ENCODE peak calls at places on chromosome 15, in six cellular contexts. One of them, this sample, is unnamed.

GRCh38 chr15:101255066-101255415 is 3.2 kb upstream of the CHSY1 start:
- DNase-seq in endothelial cell: no peak
- DNase-seq in A172: no peak
- DNase-seq in mesothelial cell of epicardium: no peak
- DNase-seq in A549: no peak
- DNase-seq in AG04449: no peak
- DNase-seq in this sample: no peak

GRCh38 chr15:69607101-69607500 is 154.5 kb downstream of the RPLP1 start:
- DNase-seq in A172: no peak
- DNase-seq in mesothelial cell of epicardium: no peak
- DNase-seq in AG04449: no peak
- DNase-seq in A549: no peak
- DNase-seq in endothelial cell: no peak
- DNase-seq in this sample: no peak

GRCh38 chr15:72281713-72282112 is 9.4 kb upstream of the PARP6 start:
- DNase-seq in AG04449: no peak
- DNase-seq in A549: no peak
- DNase-seq in mesothelial cell of epicardium: no peak
- DNase-seq in A172: no peak
- DNase-seq in endothelial cell: no peak
- DNase-seq in this sample: no peak

GRCh38 chr15:34810455-34811146 is 15.3 kb upstream of the ACTC1 start:
- DNase-seq in AG04449: peak; percentile 98
- DNase-seq in A549: peak; percentile 85
- DNase-seq in mesothelial cell of epicardium: no peak
- DNase-seq in A172: peak; percentile 86
- DNase-seq in endothelial cell: no peak
- DNase-seq in this sample: peak; percentile 70

GRCh38 chr15:33882921-33883320 is 85.4 kb upstream of the CHRM5 start:
- DNase-seq in A172: no peak
- DNase-seq in A549: no peak
- DNase-seq in AG04449: no peak
- DNase-seq in mesothelial cell of epicardium: no peak
- DNase-seq in endothelial cell: no peak
- DNase-seq in this sample: no peak

GRCh38 chr15:63243776-63244175 is 33.6 kb upstream of the APH1B start:
- DNase-seq in mesothelial cell of epicardium: no peak
- DNase-seq in AG04449: no peak
- DNase-seq in A549: no peak
- DNase-seq in endothelial cell: no peak
- DNase-seq in A172: no peak
- DNase-seq in this sample: no peak

GRCh38 chr15:84725001-84725491 is 9.1 kb upstream of the SEC11A start:
- DNase-seq in A172: peak; percentile 68
- DNase-seq in mesothelial cell of epicardium: no peak
- DNase-seq in AG04449: no peak
- DNase-seq in endothelial cell: no peak
- DNase-seq in A549: no peak
- DNase-seq in this sample: no peak

GRCh38 chr15:74311734-74312444 is 55.6 kb downstream of the CYP11A1 start:
- DNase-seq in AG04449: no peak
- DNase-seq in mesothelial cell of epicardium: no peak
- DNase-seq in endothelial cell: peak; percentile 62
- DNase-seq in A172: no peak
- DNase-seq in A549: peak; percentile 34
- DNase-seq in this sample: peak; percentile 29

GRCh38 chr15:90585863-90586262 is 56.1 kb downstream of the CRTC3 start:
- DNase-seq in AG04449: peak; percentile 66
- DNase-seq in mesothelial cell of epicardium: no peak
- DNase-seq in A172: no peak
- DNase-seq in endothelial cell: no peak
- DNase-seq in A549: peak; percentile 54
- DNase-seq in this sample: no peak

GRCh38 chr15:37117030-37117429 is 16.7 kb upstream of the MEIS2 start:
- DNase-seq in AG04449: no peak
- DNase-seq in A549: no peak
- DNase-seq in endothelial cell: no peak
- DNase-seq in mesothelial cell of epicardium: no peak
- DNase-seq in A172: no peak
- DNase-seq in this sample: no peak

GRCh38 chr15:64610257-64610919 is 150.0 kb downstream of the ZNF609 start:
- DNase-seq in A172: no peak
- DNase-seq in A549: no peak
- DNase-seq in endothelial cell: no peak
- DNase-seq in AG04449: no peak
- DNase-seq in mesothelial cell of epicardium: no peak
- DNase-seq in this sample: no peak

GRCh38 chr15:78156653-78157052 is 7.5 kb downstream of the IDH3A start:
- DNase-seq in mesothelial cell of epicardium: no peak
- DNase-seq in endothelial cell: no peak
- DNase-seq in AG04449: no peak
- DNase-seq in A172: peak; percentile 19
- DNase-seq in A549: no peak
- DNase-seq in this sample: no peak

GRCh38 chr15:99123706-99124451 is 19.0 kb downstream of the SYNM start:
- DNase-seq in A172: peak; percentile 97
- DNase-seq in A549: peak; percentile 92
- DNase-seq in AG04449: peak; percentile 89
- DNase-seq in mesothelial cell of epicardium: peak; percentile 39
- DNase-seq in endothelial cell: peak; percentile 47
- DNase-seq in this sample: peak; percentile 90

GRCh38 chr15:64071931-64072765 is 21.5 kb downstream of the CIAO2A start:
- DNase-seq in AG04449: no peak
- DNase-seq in endothelial cell: no peak
- DNase-seq in A172: no peak
- DNase-seq in A549: peak; percentile 40
- DNase-seq in mesothelial cell of epicardium: no peak
- DNase-seq in this sample: no peak

GRCh38 chr15:77606142-77607034 is 26.3 kb downstream of the LINGO1 start:
- DNase-seq in A549: no peak
- DNase-seq in endothelial cell: no peak
- DNase-seq in A172: peak; percentile 27
- DNase-seq in mesothelial cell of epicardium: no peak
- DNase-seq in AG04449: no peak
- DNase-seq in this sample: no peak

GRCh38 chr15:77630956-77631789 is 1.5 kb downstream of the LINGO1 start:
- DNase-seq in mesothelial cell of epicardium: no peak
- DNase-seq in AG04449: no peak
- DNase-seq in endothelial cell: peak; percentile 44
- DNase-seq in A172: no peak
- DNase-seq in A549: peak; percentile 25
- DNase-seq in this sample: no peak

GRCh38 chr15:90530250-90531051 is 728 bp downstream of the CRTC3 start:
- DNase-seq in endothelial cell: peak; percentile 52
- DNase-seq in AG04449: no peak
- DNase-seq in mesothelial cell of epicardium: peak; percentile 40
- DNase-seq in A172: no peak
- DNase-seq in A549: peak; percentile 40
- DNase-seq in this sample: peak; percentile 56

GRCh38 chr15:44298878-44299277 is 10.4 kb downstream of the GOLM2 start:
- DNase-seq in endothelial cell: no peak
- DNase-seq in AG04449: no peak
- DNase-seq in A549: peak; percentile 37
- DNase-seq in A172: no peak
- DNase-seq in mesothelial cell of epicardium: no peak
- DNase-seq in this sample: peak; percentile 17

GRCh38 chr15:65206750-65207149 is 4.5 kb downstream of the CILP start:
- DNase-seq in endothelial cell: no peak
- DNase-seq in A549: no peak
- DNase-seq in A172: no peak
- DNase-seq in mesothelial cell of epicardium: no peak
- DNase-seq in AG04449: no peak
- DNase-seq in this sample: no peak

GRCh38 chr15:77533986-77534385 is 98.7 kb downstream of the LINGO1 start:
- DNase-seq in AG04449: no peak
- DNase-seq in A549: no peak
- DNase-seq in A172: no peak
- DNase-seq in endothelial cell: no peak
- DNase-seq in mesothelial cell of epicardium: no peak
- DNase-seq in this sample: no peak

GRCh38 chr15:33956397-33956796 is 11.9 kb upstream of the CHRM5 start:
- DNase-seq in A172: no peak
- DNase-seq in AG04449: no peak
- DNase-seq in A549: no peak
- DNase-seq in mesothelial cell of epicardium: no peak
- DNase-seq in endothelial cell: no peak
- DNase-seq in this sample: no peak

GRCh38 chr15:33729648-33730047 is 238.6 kb upstream of the CHRM5 start:
- DNase-seq in A549: peak; percentile 36
- DNase-seq in mesothelial cell of epicardium: no peak
- DNase-seq in AG04449: no peak
- DNase-seq in endothelial cell: no peak
- DNase-seq in A172: peak; percentile 5
- DNase-seq in this sample: peak; percentile 50

GRCh38 chr15:64710664-64711441 is 64.5 kb downstream of the RBPMS2 start:
- DNase-seq in mesothelial cell of epicardium: no peak
- DNase-seq in AG04449: no peak
- DNase-seq in A549: no peak
- DNase-seq in A172: no peak
- DNase-seq in endothelial cell: no peak
- DNase-seq in this sample: no peak

GRCh38 chr15:53675832-53676231 is 83.6 kb downstream of the WDR72 start:
- DNase-seq in mesothelial cell of epicardium: no peak
- DNase-seq in AG04449: no peak
- DNase-seq in A172: no peak
- DNase-seq in endothelial cell: no peak
- DNase-seq in A549: peak; percentile 44
- DNase-seq in this sample: no peak

GRCh38 chr15:33354411-33354810 is 43.6 kb downstream of the RYR3 start:
- DNase-seq in mesothelial cell of epicardium: no peak
- DNase-seq in A549: no peak
- DNase-seq in AG04449: no peak
- DNase-seq in A172: no peak
- DNase-seq in endothelial cell: no peak
- DNase-seq in this sample: no peak

GRCh38 chr15:74244818-74245341 is 8.8 kb downstream of the CCDC33 start:
- DNase-seq in endothelial cell: no peak
- DNase-seq in A172: no peak
- DNase-seq in AG04449: no peak
- DNase-seq in A549: no peak
- DNase-seq in mesothelial cell of epicardium: no peak
- DNase-seq in this sample: no peak

GRCh38 chr15:74830868-74831267 is 4.4 kb downstream of the CPLX3 start:
- DNase-seq in mesothelial cell of epicardium: no peak
- DNase-seq in A549: no peak
- DNase-seq in AG04449: no peak
- DNase-seq in A172: no peak
- DNase-seq in endothelial cell: no peak
- DNase-seq in this sample: no peak

GRCh38 chr15:56765252-56765651 is 31.9 kb upstream of the ZNF280D start:
- DNase-seq in mesothelial cell of epicardium: no peak
- DNase-seq in endothelial cell: no peak
- DNase-seq in A549: no peak
- DNase-seq in AG04449: peak; percentile 51
- DNase-seq in A172: peak; percentile 62
- DNase-seq in this sample: no peak

GRCh38 chr15:37015476-37015875 is 84.9 kb downstream of the MEIS2 start:
- DNase-seq in mesothelial cell of epicardium: no peak
- DNase-seq in A549: no peak
- DNase-seq in AG04449: no peak
- DNase-seq in A172: no peak
- DNase-seq in endothelial cell: no peak
- DNase-seq in this sample: no peak

GRCh38 chr15:82045892-82046667 is at the start of gene MEX3B:
- DNase-seq in AG04449: peak; percentile 92
- DNase-seq in mesothelial cell of epicardium: peak; percentile 88
- DNase-seq in A549: peak; percentile 99
- DNase-seq in A172: peak; percentile 90
- DNase-seq in endothelial cell: peak; percentile 94
- DNase-seq in this sample: peak; percentile 94

GRCh38 chr15:79403501-79403900 is 28.6 kb upstream of the MINAR1 start:
- DNase-seq in A172: no peak
- DNase-seq in mesothelial cell of epicardium: no peak
- DNase-seq in AG04449: no peak
- DNase-seq in endothelial cell: no peak
- DNase-seq in A549: no peak
- DNase-seq in this sample: no peak

GRCh38 chr15:79969175-79969574 is 1.8 kb downstream of the BCL2A1 start:
- DNase-seq in A172: no peak
- DNase-seq in mesothelial cell of epicardium: no peak
- DNase-seq in endothelial cell: no peak
- DNase-seq in A549: no peak
- DNase-seq in AG04449: no peak
- DNase-seq in this sample: no peak

GRCh38 chr15:85120351-85121113 is 138.9 kb downstream of the PDE8A start:
- DNase-seq in mesothelial cell of epicardium: no peak
- DNase-seq in A549: no peak
- DNase-seq in endothelial cell: no peak
- DNase-seq in AG04449: no peak
- DNase-seq in A172: no peak
- DNase-seq in this sample: no peak

GRCh38 chr15:51281368-51281967 is 56.9 kb downstream of the CYP19A1 start:
- DNase-seq in A172: peak; percentile 27
- DNase-seq in endothelial cell: peak; percentile 74
- DNase-seq in A549: peak; percentile 65
- DNase-seq in mesothelial cell of epicardium: no peak
- DNase-seq in AG04449: no peak
- DNase-seq in this sample: no peak

GRCh38 chr15:47437492-47437891 is 279.8 kb upstream of the SEMA6D start:
- DNase-seq in A549: no peak
- DNase-seq in mesothelial cell of epicardium: no peak
- DNase-seq in AG04449: no peak
- DNase-seq in endothelial cell: no peak
- DNase-seq in A172: no peak
- DNase-seq in this sample: peak; percentile 38

GRCh38 chr15:43226436-43227305 is 5.9 kb upstream of the EPB42 start:
- DNase-seq in A172: no peak
- DNase-seq in AG04449: no peak
- DNase-seq in mesothelial cell of epicardium: no peak
- DNase-seq in endothelial cell: no peak
- DNase-seq in A549: no peak
- DNase-seq in this sample: no peak

This sample was measured in RWPE1.